ENCODE peak calls at places on chromosomes 6 and 20, in seven cellular contexts. X, V, N, L, I, B and M are unnamed samples.

GRCh38 chr6:110053395-110054240 is 75.5 kb downstream of the GPR6 start:
- DNase-seq in L (no peak), V (no peak), I (peak; percentile 68), N (no peak), X (no peak), B (no peak), M (no peak)

GRCh38 chr6:167146977-167147376 is 10.8 kb downstream of the GPR31 start:
- DNase-seq in N (no peak), L (no peak), X (no peak), B (no peak), V (no peak), I (no peak), M (no peak)

GRCh38 chr6:104604643-104605042 is 255.1 kb downstream of the HACE1 start:
- DNase-seq in N (no peak), I (no peak), X (no peak), V (no peak), B (no peak), L (no peak), M (no peak)

GRCh38 chr6:52304917-52305316 is 20.4 kb upstream of the MCM3 start:
- DNase-seq in L (no peak), I (no peak), V (no peak), X (no peak), N (no peak), B (no peak), M (no peak)

GRCh38 chr6:76876922-76877553 is 586.3 kb downstream of the HTR1B start:
- DNase-seq in B (peak; percentile 36), X (no peak), L (no peak), V (no peak), N (no peak), I (no peak), M (no peak)

GRCh38 chr20:13875265-13875811 is 90.5 kb downstream of the NDUFAF5 start:
- DNase-seq in X (no peak), V (no peak), I (no peak), L (no peak), B (no peak), N (no peak), M (no peak)

GRCh38 chr20:46139908-46140482 is 21.9 kb downstream of the CD40 start:
- DNase-seq in N (no peak), L (no peak), X (no peak), I (no peak), B (peak; percentile 64), V (no peak), M (no peak)

GRCh38 chr6:11224252-11224965 is 8.1 kb downstream of the NEDD9 start:
- DNase-seq in L (no peak), V (no peak), N (no peak), I (no peak), B (no peak), X (no peak), M (no peak)

GRCh38 chr20:53579581-53580375 is 13.9 kb downstream of the ZNF217 start:
- DNase-seq in L (no peak), V (peak; percentile 25), N (no peak), X (no peak), B (peak; percentile 46), I (no peak), M (no peak)

GRCh38 chr6:168088161-168089106 is 9.4 kb upstream of the FRMD1 start:
- DNase-seq in I (no peak), V (no peak), X (no peak), N (no peak), B (no peak), L (peak; percentile 66), M (no peak)

DNA sequence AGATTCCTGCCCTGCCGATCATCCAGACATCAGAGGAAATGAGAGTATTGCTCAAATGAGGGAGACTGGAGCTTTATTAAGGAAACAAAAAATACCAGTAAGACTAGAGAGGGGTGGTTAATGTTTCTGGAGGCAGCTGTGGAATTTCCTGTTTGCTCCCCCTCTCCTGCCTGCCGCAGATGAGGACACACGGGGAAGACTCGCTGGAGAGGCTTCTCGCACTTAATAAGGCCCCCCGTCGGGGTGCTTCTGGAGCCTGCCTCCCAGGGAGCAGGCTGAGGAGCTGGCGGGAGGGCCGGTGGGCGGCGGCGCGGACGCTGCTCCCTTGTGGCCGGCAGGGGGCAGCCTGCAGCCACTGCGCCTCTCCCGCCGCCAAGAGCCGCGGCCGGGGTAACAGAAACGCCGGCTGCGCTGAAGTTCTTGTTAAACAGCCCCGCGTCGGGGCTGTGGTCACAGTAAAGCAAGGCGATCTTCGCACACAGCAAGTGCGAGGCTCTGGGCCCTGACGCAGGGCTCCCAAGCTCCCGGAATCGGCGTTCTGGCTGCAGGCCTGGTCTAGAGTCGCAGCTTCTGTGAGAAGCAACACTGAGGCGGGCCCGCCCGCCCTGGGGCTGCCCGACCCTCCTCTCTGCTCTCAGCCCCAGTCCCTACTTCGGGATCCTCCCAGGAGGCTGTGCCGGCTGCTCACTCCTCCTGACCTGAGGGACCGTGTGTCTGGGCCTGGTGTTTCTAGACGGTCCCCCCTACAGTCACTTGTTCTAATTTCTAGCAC is 17.4 kb downstream of the LEMD2 start:
- DNase-seq in X (peak; percentile 89), I (no peak), V (no peak), L (peak; percentile 92), B (peak; percentile 74), N (peak; percentile 78), M (peak; percentile 84)
- TF ChIP-seq POLR2A in X (no peak), I (no peak), V (no peak), L (no peak), B (peak; percentile 21), N (no peak), M (no peak)

GRCh38 chr6:112233864-112234263 is 20.5 kb downstream of the LAMA4 start:
- DNase-seq in V (no peak), N (no peak), I (no peak), X (peak; percentile 73), L (no peak), B (no peak), M (no peak)
- TF ChIP-seq POLR2AphosphoS5 in V (no peak), N (no peak), I (peak; percentile 51), X (peak; percentile 35), L (no peak), B (no peak), M (no peak)

GRCh38 chr6:108944707-108945685 is 96.8 kb downstream of the ARMC2 start:
- DNase-seq in X (peak; percentile 90), N (no peak), V (no peak), L (no peak), I (peak; percentile 80), B (peak; percentile 63), M (no peak)
- TF ChIP-seq POLR2A in X (no peak), N (no peak), V (no peak), L (no peak), I (no peak), B (no peak), M (no peak)

DNA sequence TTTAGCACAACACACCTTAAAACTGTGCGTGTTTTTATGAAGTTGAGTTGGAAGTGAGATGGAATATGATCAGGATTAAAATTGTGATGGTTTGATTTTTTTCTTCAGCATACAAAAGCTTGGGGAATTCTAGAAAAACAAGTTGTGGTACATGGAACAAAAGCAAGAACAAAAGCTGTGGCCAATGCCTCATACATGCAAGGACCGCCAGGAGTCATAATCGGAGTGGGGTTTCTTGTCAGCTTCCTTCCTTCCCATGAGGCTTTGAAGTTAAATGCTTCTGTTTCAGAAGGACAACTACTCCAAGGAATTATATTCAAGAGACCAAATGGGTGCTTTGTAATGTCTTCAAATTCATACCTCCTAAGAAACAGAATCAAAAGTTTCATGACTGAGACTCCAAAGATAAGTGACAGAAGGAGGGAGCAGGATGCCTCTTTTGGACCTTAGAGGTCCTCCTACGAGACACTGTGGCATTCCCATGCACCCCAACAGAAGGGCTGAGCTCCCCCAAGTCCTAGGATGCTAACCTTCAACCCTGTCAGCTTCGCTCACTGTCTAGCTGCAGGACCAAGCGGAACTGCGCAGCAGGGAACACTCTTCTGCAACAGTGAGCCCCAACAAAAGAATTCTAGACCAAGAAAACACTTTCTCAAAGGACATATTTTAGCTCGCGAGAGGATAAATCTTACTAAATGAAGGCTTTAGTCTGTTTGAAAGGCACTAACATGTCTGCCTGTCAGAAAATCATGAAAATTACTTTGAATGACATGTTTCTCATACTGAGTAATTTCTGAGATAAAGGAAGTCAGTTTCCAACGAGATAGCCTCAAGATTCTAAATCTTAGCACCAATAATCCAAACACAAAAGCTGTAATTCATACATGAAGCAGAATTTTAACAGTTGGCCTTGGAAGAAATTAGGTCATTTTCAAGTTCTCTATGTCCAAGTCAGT is 108.5 kb upstream of the NHSL1 start:
- DNase-seq in V (no peak), X (no peak), B (no peak), N (no peak), L (no peak), I (no peak), M (no peak)
- TF ChIP-seq POLR2AphosphoS5 in V (no peak), X (no peak), B (no peak), N (no peak), L (no peak), I (no peak), M (no peak)

GRCh38 chr6:146914563-146915483 is 289.4 kb upstream of the STXBP5 start:
- DNase-seq in B (no peak), V (no peak), X (peak; percentile 68), N (no peak), L (no peak), I (no peak), M (no peak)
- TF ChIP-seq POLR2A in B (no peak), V (no peak), X (no peak), N (no peak), L (no peak), I (no peak), M (no peak)

GRCh38 chr6:1311400-1312192 is at the start of gene FOXQ1:
- DNase-seq in B (peak; percentile 89), V (no peak), N (peak; percentile 83), X (no peak), L (peak; percentile 56), I (no peak), M (peak; percentile 29)
- TF ChIP-seq POLR2AphosphoS5 in B (peak; percentile 58), V (no peak), N (no peak), X (no peak), L (no peak), I (peak; percentile 91), M (no peak)